ENCODE peak calls at places on chromosome 5, in five cellular contexts. M is amniotic stem cell; N is T-cell; F is NCI-H1092; X is activated CD8-positive, alpha-beta T cell treated with anti-CD3 and anti-CD28 coated beads for 36 hours. W is an unnamed sample.

GRCh38 chr5:139416651-139417050 is 12.8 kb upstream of the SPATA24 start:
- DNase-seq in X (no peak), N (no peak), F (no peak), M (no peak), W (no peak)

GRCh38 chr5:14574891-14575496 is 6.6 kb upstream of the OTULINL start:
- DNase-seq in N (no peak), F (peak; percentile 51), X (no peak), M (no peak), W (no peak)

GRCh38 chr5:43400082-43400481 is 12.1 kb downstream of the CCL28 start:
- DNase-seq in F (no peak), N (no peak), M (no peak), X (no peak), W (no peak)

GRCh38 chr5:150553402-150553801 is 45.5 kb downstream of the NDST1 start:
- DNase-seq in X (no peak), N (no peak), M (no peak), F (no peak), W (no peak)

GRCh38 chr5:175895215-175895614 is 23.8 kb downstream of the CPLX2 start:
- DNase-seq in M (no peak), X (no peak), F (no peak), N (no peak), W (no peak)

GRCh38 chr5:91928751-91929521 is 545.8 kb upstream of the ARRDC3 start:
- DNase-seq in F (no peak), M (no peak), X (no peak), N (no peak), W (no peak)

GRCh38 chr5:92329759-92330158 is 946.6 kb upstream of the ARRDC3 start:
- DNase-seq in F (no peak), X (no peak), N (no peak), M (no peak), W (no peak)

GRCh38 chr5:172010278-172010677 is 3.8 kb upstream of the FBXW11 start:
- DNase-seq in N (no peak), X (no peak), F (no peak), M (no peak), W (no peak)

GRCh38 chr5:146514575-146514974 is 1.4 kb downstream of the GPR151 start:
- DNase-seq in M (no peak), X (no peak), F (no peak), N (no peak), W (no peak)

GRCh38 chr5:172768573-172769323 is 2.2 kb downstream of the DUSP1 start:
- DNase-seq in X (no peak), N (no peak), M (no peak), F (no peak), W (no peak)

GRCh38 chr5:123937230-123937629 is 425.3 kb downstream of the CSNK1G3 start:
- DNase-seq in F (peak; percentile 0), N (no peak), M (peak; percentile 51), X (peak; percentile 3), W (no peak)

GRCh38 chr5:132376694-132377641 is 7.5 kb downstream of the SLC22A5 start:
- DNase-seq in N (no peak), X (no peak), F (no peak), M (no peak), W (no peak)

GRCh38 chr5:150261231-150261630 is 28.3 kb downstream of the CAMK2A start:
- DNase-seq in X (no peak), M (no peak), N (no peak), F (no peak), W (no peak)

GRCh38 chr5:10293907-10294662 is 13.6 kb downstream of the CMBL start:
- DNase-seq in M (no peak), F (no peak), X (no peak), N (no peak), W (no peak)

GRCh38 chr5:131514316-131515275 is 120.4 kb downstream of the RAPGEF6 start:
- DNase-seq in F (no peak), N (no peak), M (no peak), X (peak; percentile 28), W (no peak)

GRCh38 chr5:73266925-73267775 is 94.2 kb downstream of the TMEM174 start:
- DNase-seq in X (no peak), F (no peak), N (no peak), M (no peak), W (no peak)

GRCh38 chr5:88833371-88834107 is 49.4 kb downstream of the MEF2C start:
- DNase-seq in N (no peak), F (no peak), X (peak; percentile 84), M (no peak), W (no peak)

GRCh38 chr5:170293273-170293672 is 4.3 kb downstream of the LCP2 start:
- DNase-seq in M (no peak), F (no peak), N (no peak), X (peak; percentile 89), W (peak; percentile 65)

GRCh38 chr5:163535290-163535689 is 29.9 kb downstream of the MAT2B start:
- DNase-seq in N (no peak), F (no peak), X (no peak), M (no peak), W (no peak)

GRCh38 chr5:73278693-73279092 is 105.7 kb downstream of the TMEM174 start:
- DNase-seq in X (no peak), F (no peak), M (no peak), N (no peak), W (no peak)

GRCh38 chr5:14580037-14581034 is 1.3 kb upstream of the OTULINL start:
- DNase-seq in M (no peak), X (no peak), N (no peak), F (no peak), W (no peak)

GRCh38 chr5:116088062-116088461 is 3.2 kb downstream of the COMMD10 start:
- DNase-seq in M (no peak), X (no peak), F (no peak), N (no peak), W (no peak)

GRCh38 chr5:64417390-64417789 is 88.4 kb upstream of the RGS7BP start:
- DNase-seq in N (no peak), X (no peak), M (no peak), F (no peak), W (no peak)